ENCODE peak calls at places on chromosomes 5 and 9, in five cellular contexts. Q is posterior cingulate gyrus, E is NCI-H1105 treated with DMSO at 0.1 percent for 48 hours, C is left cardiac atrium, F is GDM1. H is an unnamed sample.

GRCh38 chr9:3177921-3178320 is 334.0 kb upstream of the PUM3 start:
- DNase-seq in F (no peak), E (no peak), C (no peak), Q (no peak), H (no peak)

GRCh38 chr5:125160787-125161502 is 414.5 kb upstream of the ZNF608 start:
- DNase-seq in Q (no peak), F (no peak), C (no peak), E (no peak), H (no peak)

GRCh38 chr9:5671711-5672353 is 42.9 kb downstream of the RIC1 start:
- DNase-seq in C (no peak), Q (no peak), E (peak), F (no peak), H (no peak)

GRCh38 chr5:117713585-117714198 is 1139.1 kb upstream of the SEMA6A start:
- DNase-seq in C (no peak), F (no peak), Q (no peak), E (no peak), H (no peak)

GRCh38 chr9:117365438-117365837 is 49.4 kb downstream of the ASTN2 start:
- DNase-seq in Q (no peak), F (no peak), E (peak), C (no peak), H (no peak)

GRCh38 chr5:150492621-150493020 is 15.3 kb upstream of the NDST1 start:
- DNase-seq in Q (no peak), C (no peak), F (no peak), E (no peak), H (no peak)

GRCh38 chr9:86629530-86629929 is 275.3 kb upstream of the TUT7 start:
- DNase-seq in C (no peak), E (no peak), Q (no peak), F (no peak), H (no peak)

GRCh38 chr9:134778156-134778555 is 102.5 kb upstream of the FCN2 start:
- DNase-seq in E (no peak), Q (peak), C (no peak), F (no peak), H (peak)

GRCh38 chr5:145499483-145499882 is 335.7 kb downstream of the PRELID2 start:
- DNase-seq in Q (no peak), E (no peak), C (no peak), F (no peak), H (no peak)

GRCh38 chr5:133052317-133053175 is 733 bp downstream of the HSPA4 start:
- DNase-seq in F (peak), C (peak), Q (peak), E (no peak), H (peak)

GRCh38 chr5:152288499-152288898 is 116.6 kb downstream of the NMUR2 start:
- DNase-seq in Q (peak), E (no peak), C (peak), F (no peak), H (no peak)

GRCh38 chr9:125466356-125466855 is 204.8 kb downstream of the GAPVD1 start:
- DNase-seq in E (no peak), Q (no peak), F (no peak), C (no peak), H (no peak)

GRCh38 chr9:133957328-133957727 is 34.8 kb downstream of the VAV2 start:
- DNase-seq in C (peak), F (no peak), E (no peak), Q (peak), H (no peak)

GRCh38 chr5:79511945-79512493 is 1.9 kb downstream of the HOMER1 start:
- DNase-seq in E (peak), F (no peak), C (no peak), Q (no peak), H (peak)

GRCh38 chr9:120418315-120418714 is 161.7 kb downstream of the CDK5RAP2 start:
- DNase-seq in C (no peak), E (no peak), F (no peak), Q (no peak), H (no peak)

GRCh38 chr9:137834846-137835546 is 42.6 kb upstream of the CACNA1B start:
- DNase-seq in E (no peak), F (no peak), Q (no peak), C (no peak), H (no peak)

GRCh38 chr9:7721291-7721690 is 78.3 kb downstream of the DMAC1 start:
- DNase-seq in E (no peak), C (no peak), F (no peak), Q (no peak), H (no peak)

GRCh38 chr5:2149196-2149541 is 266.4 kb upstream of the IRX4 start:
- DNase-seq in E (peak), C (no peak), Q (peak), F (no peak), H (peak)

GRCh38 chr9:126822278-126822677 is 17.4 kb downstream of the ZBTB43 start:
- DNase-seq in Q (peak), E (no peak), C (no peak), F (no peak), H (no peak)

GRCh38 chr5:75306746-75307145 is 30.3 kb upstream of the HMGCR start:
- DNase-seq in F (no peak), E (no peak), Q (no peak), C (no peak), H (no peak)